ENCODE peak calls at places on chromosomes 4 and X, in eight cellular contexts. W is HCT116, Z is suprapubic skin, K is sigmoid colon, I is stomach, V is GM23338, D is breast epithelium, S is transverse colon. O is an unnamed sample. For H3K27me3 and H3K36me3, the result is how much of the 10 kb centered on the place peaks cover.

GRCh38 chrX:133215747-133216146 is 2.4 kb downstream of the TFDP3 start:
- DNase-seq in W (no peak), Z (no peak), K (no peak), I (no peak), V (peak), D (peak), S (peak), O (no peak)

GRCh38 chrX:23634181-23634580 is 33.1 kb upstream of the PRDX4 start:
- DNase-seq in W (no peak), Z (no peak), K (no peak), I (no peak), V (no peak), D (no peak), S (no peak), O (no peak)

GRCh38 chr4:141711211-141711610 is 74.8 kb downstream of the IL15 start:
- DNase-seq in W (no peak), Z (no peak), K (no peak), I (no peak), V (peak), D (no peak), S (no peak), O (no peak)

GRCh38 chrX:125308653-125309052 is 11.0 kb upstream of the TEX13C start:
- DNase-seq in W (no peak), Z (no peak), K (no peak), I (no peak), V (no peak), D (no peak), S (no peak), O (no peak)

GRCh38 chrX:13721819-13722527 is 12.4 kb downstream of the TRAPPC2 start:
- DNase-seq in W (no peak), Z (no peak), K (no peak), I (no peak), V (no peak), D (no peak), S (no peak), O (no peak)

GRCh38 chrX:2387614-2388239 is 113.0 kb downstream of the DHRSX start:
- DNase-seq in W (no peak), Z (no peak), K (no peak), I (peak), V (no peak), D (no peak), S (no peak), O (no peak)

GRCh38 chr4:168569066-168569908 is 72.4 kb downstream of the PALLD start:
- DNase-seq in W (peak), Z (no peak), K (no peak), I (peak), V (no peak), D (no peak), S (peak), O (no peak)

GRCh38 chr4:54228064-54228527 is 997 bp upstream of the PDGFRA start:
- DNase-seq in W (no peak), Z (peak), K (peak), I (peak), V (peak), D (peak), S (peak), O (peak)

GRCh38 chrX:37976153-37976552 is 30.2 kb upstream of the SYTL5 start:
- DNase-seq in W (no peak), Z (no peak), K (no peak), I (no peak), V (no peak), D (no peak), S (no peak), O (no peak)

GRCh38 chr4:82988323-82988832 is 22.2 kb downstream of the LIN54 start:
- DNase-seq in W (no peak), Z (no peak), K (no peak), I (no peak), V (no peak), D (no peak), S (no peak), O (no peak)

GRCh38 chrX:136822337-136823095 is 41.8 kb upstream of the ARHGEF6 start:
- DNase-seq in W (no peak), Z (no peak), K (no peak), I (no peak), V (no peak), D (no peak), S (no peak), O (no peak)

GRCh38 chr4:137952116-137952515 is 290.0 kb downstream of the SLC7A11 start:
- DNase-seq in W (no peak), Z (no peak), K (no peak), I (no peak), V (no peak), D (no peak), S (no peak), O (no peak)

GRCh38 chrX:17484592-17484991 is 109.6 kb downstream of the NHS start:
- DNase-seq in W (no peak), Z (no peak), K (no peak), I (no peak), V (peak), D (no peak), S (no peak), O (no peak)
- H3K27me3 ChIP-seq in W (under half), Z (under half), K (under half), I (under half), V (under half), D (under half), S (under half), O (under half)

DNA sequence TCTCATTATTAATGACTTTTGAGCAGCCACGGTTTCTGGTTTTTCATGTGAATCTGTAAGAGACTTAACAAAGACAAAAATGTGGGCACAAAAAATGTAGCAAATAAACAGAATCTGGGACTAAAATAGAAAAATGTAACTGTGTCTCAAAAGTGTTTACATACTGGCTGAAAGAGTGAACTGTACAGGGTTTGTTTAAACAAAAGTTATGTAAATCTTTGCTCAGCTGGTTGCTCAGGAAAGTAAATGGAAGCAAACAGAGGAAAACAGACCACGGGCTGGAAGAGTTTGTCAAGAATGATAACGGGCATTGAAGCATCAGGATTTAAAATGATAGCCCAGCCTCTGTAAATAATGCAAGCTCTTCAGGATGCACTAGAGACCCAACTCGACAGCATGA is 921.8 kb upstream of the FTHL17 start:
- DNase-seq in W (no peak), Z (no peak), K (no peak), I (no peak), V (no peak), D (no peak), S (no peak), O (no peak)
- TF ChIP-seq POLR2AphosphoS5 in W (no peak), Z (no peak), K (no peak), I (no peak), V (no peak), D (no peak), S (no peak), O (no peak)

GRCh38 chr4:40150932-40151331 is 45.9 kb upstream of the RHOH start:
- DNase-seq in W (no peak), Z (no peak), K (no peak), I (no peak), V (no peak), D (no peak), S (no peak), O (no peak)

GRCh38 chr4:40157444-40157843 is 39.4 kb upstream of the RHOH start:
- DNase-seq in W (no peak), Z (no peak), K (no peak), I (no peak), V (no peak), D (no peak), S (no peak), O (no peak)

GRCh38 chr4:40149960-40150385 is 46.9 kb upstream of the RHOH start:
- DNase-seq in W (peak), Z (no peak), K (no peak), I (peak), V (peak), D (peak), S (peak), O (no peak)

DNA sequence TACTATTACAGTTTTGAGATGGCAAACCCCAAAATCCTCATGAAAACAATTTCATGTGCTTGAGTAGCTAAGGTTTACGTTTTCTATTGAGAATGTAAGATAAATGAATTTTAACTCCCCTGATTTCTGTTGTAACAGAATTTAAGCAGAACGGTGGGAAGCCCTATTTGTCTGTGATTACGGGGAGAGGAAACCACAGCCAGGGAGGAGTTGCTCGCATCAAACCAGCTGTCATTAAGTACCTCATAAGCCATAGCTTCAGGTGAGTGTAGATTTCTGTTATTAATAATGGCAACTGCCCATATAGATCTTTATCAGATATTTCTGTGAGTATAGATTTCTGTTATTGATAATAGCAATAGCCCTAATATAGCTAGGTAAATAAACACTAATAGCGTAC is 44.2 kb upstream of the RHOH start:
- DNase-seq in W (no peak), Z (no peak), K (no peak), I (no peak), V (no peak), D (no peak), S (no peak), O (no peak)
- H3K36me3 ChIP-seq in W (under half), Z (under half), K (under half), I (under half), V (under half), D (under half), S (under half), O (under half)

DNA sequence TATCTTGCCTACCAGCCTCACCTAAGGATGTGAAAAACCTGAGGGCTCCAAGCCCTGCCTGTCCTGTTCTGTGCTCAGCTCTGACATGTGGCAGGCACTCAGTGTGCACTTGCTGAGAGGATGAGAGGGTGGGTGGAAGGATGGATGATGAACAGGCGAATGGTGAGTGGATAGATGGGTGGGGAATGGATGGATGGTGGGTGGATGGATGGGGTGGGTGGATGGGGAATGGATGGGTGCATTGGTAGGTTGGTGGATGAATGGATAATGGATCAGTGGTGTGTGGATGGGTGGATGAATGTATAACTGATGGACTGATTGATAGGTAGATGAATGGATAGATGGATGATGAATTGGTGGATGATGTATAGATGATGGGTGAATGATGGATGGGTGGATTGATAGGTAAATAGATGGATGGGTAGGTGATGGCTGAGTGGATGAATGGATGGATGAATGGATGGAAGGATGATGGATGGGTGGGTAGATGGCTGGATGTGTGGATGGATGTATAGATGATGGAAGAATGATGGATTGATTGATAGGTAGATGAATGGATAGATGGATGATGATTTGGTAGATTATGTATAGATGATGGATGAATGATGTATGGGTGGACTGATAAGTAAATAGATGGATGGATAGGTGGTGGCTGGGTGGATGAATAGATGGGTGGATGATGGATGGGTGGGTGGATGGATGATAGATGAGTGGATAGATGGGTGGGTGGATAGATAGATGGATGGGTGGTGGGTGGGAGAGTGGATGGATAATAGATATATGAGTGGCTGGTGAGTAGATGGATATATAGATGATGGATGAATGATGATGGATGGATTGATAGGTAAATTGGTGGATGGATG is 69.3 kb upstream of the NKX1-1 start:
- DNase-seq in W (no peak), Z (no peak), K (no peak), I (no peak), V (no peak), D (peak), S (no peak), O (no peak)
- H3K27me3 ChIP-seq in W (under half), Z (under half), K (under half), I (under half), V (under half), D (under half), S (under half), O (under half)

GRCh38 chrX:30657542-30658238 is 4.5 kb downstream of the GK start:
- DNase-seq in W (no peak), Z (no peak), K (no peak), I (no peak), V (no peak), D (no peak), S (no peak), O (no peak)

GRCh38 chrX:30653415-30654131 is at the start of gene GK:
- DNase-seq in W (no peak), Z (peak), K (peak), I (no peak), V (peak), D (no peak), S (peak), O (peak)

GRCh38 chrX:30659421-30659820 is 6.2 kb downstream of the GK start:
- DNase-seq in W (no peak), Z (no peak), K (no peak), I (no peak), V (no peak), D (no peak), S (no peak), O (no peak)

GRCh38 chrX:30652527-30653414 is 452 bp upstream of the GK start:
- DNase-seq in W (peak), Z (peak), K (peak), I (peak), V (peak), D (peak), S (peak), O (peak)

DNA sequence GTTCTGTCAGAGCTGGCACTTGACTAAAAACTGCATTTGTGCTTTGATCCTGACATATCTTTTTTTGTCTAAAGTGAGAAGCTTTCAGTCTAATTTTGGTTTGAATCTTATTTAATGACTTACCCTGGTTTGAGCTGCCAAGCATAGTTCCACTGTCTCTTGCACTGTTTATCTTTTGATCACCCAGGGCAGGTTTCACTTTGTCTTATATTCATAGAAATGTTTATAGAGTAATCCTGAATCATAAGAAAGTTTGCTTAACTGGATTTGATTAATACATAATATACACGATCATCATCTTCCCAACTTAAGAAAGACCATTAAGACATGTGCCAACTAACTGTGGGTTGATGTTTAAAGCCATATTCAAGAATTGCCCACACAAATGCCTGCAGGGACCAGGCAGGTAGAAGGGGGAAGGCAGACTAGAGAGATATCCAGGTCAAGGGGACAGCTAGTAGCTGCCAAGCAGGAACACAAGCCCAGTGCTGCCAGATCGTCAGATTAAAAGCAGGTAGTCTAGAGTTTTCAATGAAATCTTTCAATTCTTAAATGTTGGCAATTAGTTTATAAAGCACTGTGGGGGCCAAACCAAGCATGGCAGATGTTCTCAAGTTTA is 1.9 kb downstream of the GK start:
- DNase-seq in W (no peak), Z (no peak), K (no peak), I (no peak), V (no peak), D (no peak), S (no peak), O (no peak)
- TF ChIP-seq POLR2AphosphoS5 in W (no peak), Z (no peak), K (no peak), I (no peak), V (no peak), D (no peak), S (no peak), O (no peak)

GRCh38 chr4:106340774-106341173 is 24.4 kb downstream of the AIMP1 start:
- DNase-seq in W (no peak), Z (no peak), K (no peak), I (no peak), V (no peak), D (no peak), S (no peak), O (no peak)
- H3K36me3 ChIP-seq in W (under half), Z (under half), K (under half), I (under half), V (under half), D (under half), S (under half), O (under half)

DNA sequence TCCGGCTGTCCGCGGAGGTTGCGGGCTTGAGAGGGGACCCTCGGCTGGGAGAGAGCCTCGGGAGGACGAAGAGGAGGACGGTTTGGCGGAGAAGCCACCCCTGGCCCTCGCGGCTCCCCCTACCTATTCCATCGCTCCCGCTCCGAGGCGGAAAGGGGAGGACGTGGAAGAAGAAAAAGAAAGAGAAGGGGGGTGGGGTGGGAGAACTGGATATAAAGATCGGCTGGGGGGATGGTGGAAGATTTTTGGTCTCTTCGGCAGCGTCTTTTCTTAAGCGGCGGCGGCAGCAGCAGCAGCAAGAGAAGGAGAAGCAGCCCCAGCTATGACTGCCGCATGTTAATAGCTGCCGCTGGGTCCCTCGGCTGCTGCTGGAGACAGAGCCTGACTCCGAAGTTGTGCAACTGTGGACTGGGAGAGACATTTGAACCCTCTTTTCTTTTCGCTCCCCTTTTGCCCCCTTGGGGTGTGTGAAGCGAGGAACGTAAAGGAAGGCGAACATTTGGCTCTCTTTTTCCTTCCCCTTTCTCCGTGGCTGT is 933 bp downstream of the ADGRL3 start:
- DNase-seq in W (no peak), Z (peak), K (no peak), I (no peak), V (peak), D (no peak), S (no peak), O (no peak)
- H3K27me3 ChIP-seq in W (under half), Z (under half), K (half or more), I (under half), V (under half), D (under half), S (half or more), O (under half)

GRCh38 chr4:76754439-76754838 is 143.5 kb downstream of the SOWAHB start:
- DNase-seq in W (no peak), Z (no peak), K (no peak), I (no peak), V (no peak), D (no peak), S (no peak), O (no peak)

GRCh38 chr4:76753814-76754213 is 144.1 kb downstream of the SOWAHB start:
- DNase-seq in W (no peak), Z (no peak), K (no peak), I (no peak), V (no peak), D (no peak), S (no peak), O (no peak)

GRCh38 chr4:76751612-76752343 is 146.2 kb downstream of the SOWAHB start:
- DNase-seq in W (no peak), Z (no peak), K (no peak), I (no peak), V (no peak), D (no peak), S (no peak), O (no peak)

GRCh38 chr4:76750716-76751115 is 147.2 kb downstream of the SOWAHB start:
- DNase-seq in W (no peak), Z (no peak), K (no peak), I (no peak), V (no peak), D (no peak), S (no peak), O (no peak)

DNA sequence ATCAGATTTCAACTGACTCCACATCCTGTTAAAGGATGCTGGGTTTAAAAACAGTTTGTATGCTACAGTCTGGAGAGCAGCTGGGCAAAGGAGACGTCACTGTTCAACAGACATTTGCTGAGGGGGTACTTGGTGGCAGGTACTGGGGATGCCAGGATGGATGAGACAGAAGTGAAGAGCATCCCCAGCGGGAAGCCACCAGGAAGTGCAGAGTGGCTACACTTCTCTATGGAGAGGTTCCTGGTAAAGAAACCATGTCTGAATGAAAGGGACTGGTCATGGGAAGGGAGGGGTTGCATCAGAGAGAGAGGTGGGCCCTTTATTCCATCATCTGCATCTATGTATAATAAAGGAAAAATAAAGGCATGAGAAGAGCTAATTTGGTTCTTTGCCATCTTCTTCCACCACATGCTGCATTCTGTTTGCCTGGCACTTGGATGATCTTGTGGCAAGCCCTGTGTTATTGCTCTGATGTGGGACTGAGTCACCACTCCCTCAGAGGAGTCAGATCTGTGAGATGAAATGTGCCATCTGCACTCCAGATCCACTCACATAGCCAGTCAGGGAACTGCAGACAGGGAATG is 144.9 kb downstream of the SOWAHB start:
- DNase-seq in W (peak), Z (no peak), K (no peak), I (no peak), V (no peak), D (no peak), S (no peak), O (no peak)
- TF ChIP-seq POLR2AphosphoS5 in W (no peak), Z (no peak), K (no peak), I (no peak), V (no peak), D (no peak), S (peak), O (no peak)